ENCODE peak calls at places on chromosomes 6 and 20, in four cellular contexts. One of them, this sample, is unnamed.

GRCh38 chr20:51385941-51386530 is 156.5 kb downstream of the NFATC2 start:
- DNase-seq in SK-N-SH: peak; percentile 56
- DNase-seq in K562: peak; percentile 43
- DNase-seq in WTC11: peak; percentile 53
- DNase-seq in this sample: no peak

GRCh38 chr20:47607208-47607613 is 105.5 kb downstream of the NCOA3 start:
- DNase-seq in SK-N-SH: no peak
- DNase-seq in K562: peak; percentile 68
- DNase-seq in WTC11: no peak
- DNase-seq in this sample: no peak

GRCh38 chr6:4603856-4604369 is 172.3 kb upstream of the CDYL start:
- DNase-seq in SK-N-SH: no peak
- DNase-seq in K562: no peak
- DNase-seq in WTC11: no peak
- DNase-seq in this sample: no peak

GRCh38 chr6:22664968-22665367 is 95.6 kb downstream of the HDGFL1 start:
- DNase-seq in SK-N-SH: no peak
- DNase-seq in K562: no peak
- DNase-seq in WTC11: no peak
- DNase-seq in this sample: no peak

GRCh38 chr20:17499041-17499440 is 32.1 kb downstream of the BFSP1 start:
- DNase-seq in SK-N-SH: no peak
- DNase-seq in K562: no peak
- DNase-seq in WTC11: no peak
- DNase-seq in this sample: no peak

GRCh38 chr20:35306931-35307517 is 14.8 kb upstream of the FAM83C start:
- DNase-seq in SK-N-SH: peak; percentile 71
- DNase-seq in K562: peak; percentile 72
- DNase-seq in WTC11: peak; percentile 77
- DNase-seq in this sample: no peak

GRCh38 chr6:144655376-144655775 is 370.2 kb downstream of the UTRN start:
- DNase-seq in SK-N-SH: no peak
- DNase-seq in K562: no peak
- DNase-seq in WTC11: no peak
- DNase-seq in this sample: no peak

GRCh38 chr6:88376759-88377387 is 210.7 kb upstream of the CNR1 start:
- DNase-seq in SK-N-SH: no peak
- DNase-seq in K562: no peak
- DNase-seq in WTC11: no peak
- DNase-seq in this sample: no peak

GRCh38 chr6:34810936-34811632 is 19.2 kb downstream of the BLTP3A start:
- DNase-seq in SK-N-SH: no peak
- DNase-seq in K562: no peak
- DNase-seq in WTC11: no peak
- DNase-seq in this sample: peak; percentile 84

GRCh38 chr6:136980070-136980469 is 58.0 kb downstream of the SLC35D3 start:
- DNase-seq in SK-N-SH: peak; percentile 59
- DNase-seq in K562: no peak
- DNase-seq in WTC11: no peak
- DNase-seq in this sample: no peak

GRCh38 chr6:134621858-134622257 is 303.9 kb upstream of the SGK1 start:
- DNase-seq in SK-N-SH: no peak
- DNase-seq in K562: no peak
- DNase-seq in WTC11: no peak
- DNase-seq in this sample: no peak

GRCh38 chr6:31453259-31453658 is 44.7 kb upstream of the MICB start:
- DNase-seq in SK-N-SH: no peak
- DNase-seq in K562: no peak
- DNase-seq in WTC11: no peak
- DNase-seq in this sample: no peak

GRCh38 chr20:63830821-63831593 is at the start of gene ZBTB46:
- DNase-seq in SK-N-SH: peak; percentile 99
- DNase-seq in K562: peak; percentile 98
- DNase-seq in WTC11: peak; percentile 42
- DNase-seq in this sample: no peak

GRCh38 chr6:39819226-39819625 is 27.1 kb downstream of the DAAM2 start:
- DNase-seq in SK-N-SH: no peak
- DNase-seq in K562: no peak
- DNase-seq in WTC11: no peak
- DNase-seq in this sample: no peak

GRCh38 chr6:39819676-39820075 is 27.5 kb downstream of the DAAM2 start:
- DNase-seq in SK-N-SH: no peak
- DNase-seq in K562: no peak
- DNase-seq in WTC11: no peak
- DNase-seq in this sample: no peak

GRCh38 chr6:39821739-39822532 is 29.8 kb downstream of the DAAM2 start:
- DNase-seq in SK-N-SH: no peak
- DNase-seq in K562: no peak
- DNase-seq in WTC11: no peak
- DNase-seq in this sample: no peak

GRCh38 chr6:39820553-39820952 is 28.4 kb downstream of the DAAM2 start:
- DNase-seq in SK-N-SH: no peak
- DNase-seq in K562: no peak
- DNase-seq in WTC11: no peak
- DNase-seq in this sample: no peak

GRCh38 chr6:39821014-39821738 is 29.0 kb downstream of the DAAM2 start:
- DNase-seq in SK-N-SH: no peak
- DNase-seq in K562: no peak
- DNase-seq in WTC11: no peak
- DNase-seq in this sample: no peak
- TF ChIP-seq USF1 in SK-N-SH: no peak
- TF ChIP-seq USF1 in K562: no peak
- TF ChIP-seq USF1 in WTC11: no peak
- TF ChIP-seq USF1 in this sample: no peak

GRCh38 chr20:6100261-6100660 is 22.6 kb downstream of the FERMT1 start:
- DNase-seq in SK-N-SH: no peak
- DNase-seq in K562: no peak
- DNase-seq in WTC11: no peak
- DNase-seq in this sample: no peak

GRCh38 chr20:6101346-6101745 is 21.5 kb downstream of the FERMT1 start:
- DNase-seq in SK-N-SH: no peak
- DNase-seq in K562: no peak
- DNase-seq in WTC11: no peak
- DNase-seq in this sample: no peak

GRCh38 chr20:6103301-6103700 is 19.5 kb downstream of the FERMT1 start:
- DNase-seq in SK-N-SH: no peak
- DNase-seq in K562: no peak
- DNase-seq in WTC11: no peak
- DNase-seq in this sample: no peak

GRCh38 chr20:6108330-6108729 is 14.5 kb downstream of the FERMT1 start:
- DNase-seq in SK-N-SH: no peak
- DNase-seq in K562: no peak
- DNase-seq in WTC11: no peak
- DNase-seq in this sample: no peak

DNA sequence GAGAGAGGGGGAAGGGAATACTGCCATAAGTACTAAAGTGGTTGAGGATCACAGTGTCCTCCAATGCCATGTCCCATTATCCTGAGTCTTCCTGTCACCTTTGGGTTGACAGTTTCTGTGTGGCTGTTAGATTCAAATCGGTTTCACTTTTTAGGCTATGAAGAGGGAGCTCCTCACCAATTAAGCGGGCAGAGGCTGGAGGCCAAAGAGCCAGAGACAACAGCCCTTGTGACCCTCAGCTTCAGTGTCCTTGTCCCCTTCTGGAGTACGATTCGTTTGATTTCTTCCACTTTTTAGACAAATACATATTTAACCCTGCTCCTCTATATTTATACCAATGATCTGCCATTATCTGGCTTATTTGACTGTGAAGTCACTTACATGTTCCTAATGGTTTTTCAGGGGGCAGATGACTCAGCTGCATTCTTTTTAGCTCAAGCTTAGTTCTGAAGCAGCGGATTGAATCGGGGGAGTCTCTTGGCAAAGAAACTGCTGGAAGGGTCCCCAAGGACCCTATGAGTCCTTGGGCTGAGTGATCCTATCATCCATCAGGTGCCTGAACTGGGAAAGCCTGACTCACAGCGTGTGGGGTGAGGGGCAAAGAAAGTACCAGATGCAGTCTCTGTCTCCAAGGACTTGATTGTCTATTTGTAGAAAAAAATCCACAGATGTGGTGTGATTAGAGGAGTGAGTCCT is 18.2 kb downstream of the FERMT1 start:
- DNase-seq in SK-N-SH: no peak
- DNase-seq in K562: no peak
- DNase-seq in WTC11: no peak
- DNase-seq in this sample: no peak
- TF ChIP-seq USF1 in SK-N-SH: no peak
- TF ChIP-seq USF1 in K562: no peak
- TF ChIP-seq USF1 in WTC11: no peak
- TF ChIP-seq USF1 in this sample: no peak

DNA sequence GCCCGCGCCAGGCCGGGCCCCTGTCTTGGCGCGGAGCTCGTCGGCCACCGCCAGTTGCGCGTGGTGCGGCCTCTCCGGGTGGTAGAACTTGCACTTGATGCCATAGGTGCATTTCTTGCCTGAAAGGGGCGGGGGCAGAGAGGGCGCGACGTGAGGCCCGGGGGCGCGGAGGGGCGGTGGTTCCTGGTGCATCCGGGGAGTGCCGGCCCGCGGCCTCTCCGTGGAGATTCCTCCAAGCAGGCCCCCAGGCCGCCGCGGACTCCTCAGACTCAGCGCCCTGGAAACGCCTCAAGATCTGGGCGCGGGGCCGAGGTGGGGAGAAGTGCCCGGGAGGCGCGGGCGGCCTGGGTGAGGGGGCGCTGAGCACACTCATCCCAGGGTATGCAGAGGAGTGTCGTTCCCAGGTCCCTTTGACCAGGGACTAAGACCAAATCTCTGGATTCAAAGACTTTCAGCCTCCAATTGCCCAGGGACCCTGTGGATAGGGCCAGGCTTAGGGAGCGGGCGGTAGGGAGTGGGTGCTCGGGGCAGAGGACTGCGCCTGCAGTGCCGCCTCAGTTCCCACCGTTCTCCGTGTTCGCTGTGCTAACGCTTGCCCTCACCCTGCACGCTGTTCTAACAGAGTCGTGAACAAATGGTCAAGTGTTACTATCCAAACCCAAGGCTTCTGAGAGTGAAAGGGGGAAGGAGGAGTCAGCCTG is 33.3 kb downstream of the ZC3H12D start:
- DNase-seq in SK-N-SH: no peak
- DNase-seq in K562: no peak
- DNase-seq in WTC11: peak; percentile 44
- DNase-seq in this sample: no peak
- TF ChIP-seq USF1 in SK-N-SH: no peak
- TF ChIP-seq USF1 in K562: no peak
- TF ChIP-seq USF1 in WTC11: no peak
- TF ChIP-seq USF1 in this sample: no peak

DNA sequence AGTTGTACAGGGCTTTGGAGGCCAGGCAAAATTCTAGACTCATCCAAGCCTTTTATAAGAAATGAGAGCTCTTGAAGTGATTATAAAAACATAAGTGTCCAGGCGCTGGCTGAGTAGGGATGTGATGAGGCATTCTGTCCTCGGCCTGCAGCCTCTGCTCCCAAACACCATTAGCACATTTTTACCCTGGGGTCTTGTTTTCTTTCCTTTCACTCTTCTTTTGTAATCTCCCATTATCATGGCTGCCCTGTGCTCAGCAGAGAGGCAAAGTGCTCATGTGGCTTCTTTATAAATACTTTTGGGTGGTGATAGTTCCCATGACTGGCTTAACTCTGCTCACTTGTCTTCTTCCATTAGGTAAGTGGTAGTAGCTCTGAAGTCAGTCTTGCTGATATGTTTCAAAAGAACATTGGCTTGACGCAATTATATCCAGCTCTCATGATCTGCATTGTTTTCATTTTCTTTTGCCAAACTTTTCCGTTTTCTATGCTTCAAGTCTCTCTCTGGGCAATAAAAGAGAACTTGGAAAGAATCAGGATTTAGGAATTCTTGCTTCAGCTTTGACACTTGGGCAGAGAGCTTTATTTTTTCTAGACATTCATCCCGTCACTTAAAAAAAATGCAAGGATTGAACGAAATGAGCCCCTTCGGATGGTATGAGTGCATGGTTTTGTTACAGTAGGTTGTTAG is 61.1 kb downstream of the CAP2 start:
- DNase-seq in SK-N-SH: no peak
- DNase-seq in K562: no peak
- DNase-seq in WTC11: no peak
- DNase-seq in this sample: no peak
- TF ChIP-seq USF1 in SK-N-SH: no peak
- TF ChIP-seq USF1 in K562: no peak
- TF ChIP-seq USF1 in WTC11: no peak
- TF ChIP-seq USF1 in this sample: no peak

GRCh38 chr6:125102901-125103300 is 50.7 kb upstream of the TPD52L1 start:
- DNase-seq in SK-N-SH: no peak
- DNase-seq in K562: no peak
- DNase-seq in WTC11: no peak
- DNase-seq in this sample: no peak
- TF ChIP-seq USF1 in SK-N-SH: no peak
- TF ChIP-seq USF1 in K562: no peak
- TF ChIP-seq USF1 in WTC11: no peak
- TF ChIP-seq USF1 in this sample: no peak

GRCh38 chr6:38836585-38836984 is 121.5 kb downstream of the DNAH8 start:
- DNase-seq in SK-N-SH: no peak
- DNase-seq in K562: no peak
- DNase-seq in WTC11: no peak
- DNase-seq in this sample: no peak
- TF ChIP-seq USF1 in SK-N-SH: no peak
- TF ChIP-seq USF1 in K562: no peak
- TF ChIP-seq USF1 in WTC11: no peak
- TF ChIP-seq USF1 in this sample: no peak

GRCh38 chr6:168877821-168878282 is 375.8 kb downstream of the THBS2 start:
- DNase-seq in SK-N-SH: no peak
- DNase-seq in K562: no peak
- DNase-seq in WTC11: no peak
- DNase-seq in this sample: no peak
- TF ChIP-seq USF1 in SK-N-SH: no peak
- TF ChIP-seq USF1 in K562: no peak
- TF ChIP-seq USF1 in WTC11: no peak
- TF ChIP-seq USF1 in this sample: no peak

GRCh38 chr20:58888521-58889333 is 36.2 kb downstream of the GNAS start:
- DNase-seq in SK-N-SH: peak; percentile 87
- DNase-seq in K562: peak; percentile 81
- DNase-seq in WTC11: peak; percentile 76
- DNase-seq in this sample: no peak
- TF ChIP-seq USF1 in SK-N-SH: no peak
- TF ChIP-seq USF1 in K562: no peak
- TF ChIP-seq USF1 in WTC11: no peak
- TF ChIP-seq USF1 in this sample: no peak

GRCh38 chr6:138145402-138145801 is 16.3 kb upstream of the ARFGEF3 start:
- DNase-seq in SK-N-SH: no peak
- DNase-seq in K562: no peak
- DNase-seq in WTC11: no peak
- DNase-seq in this sample: peak; percentile 11
- TF ChIP-seq USF1 in SK-N-SH: no peak
- TF ChIP-seq USF1 in K562: no peak
- TF ChIP-seq USF1 in WTC11: no peak
- TF ChIP-seq USF1 in this sample: no peak

This sample was measured in GM12878.